ENCODE peak calls at places on chromosomes 16 and 17, in six cellular contexts. N is A549, F is endothelial cell of umbilical vein, R is HepG2, Z is K562, E is GM12878. O is an unnamed sample.

GRCh38 chr17:37701424-37702020 is 43.3 kb downstream of the HNF1B start:
- DNase-seq in N (peak; percentile 50), F (peak; percentile 27), R (no peak), Z (peak; percentile 56), E (peak; percentile 16), O (peak; percentile 55)

GRCh38 chr17:57032343-57032742 is 52.7 kb upstream of the AKAP1 start:
- DNase-seq in N (no peak), F (no peak), R (no peak), Z (no peak), E (no peak), O (no peak)

GRCh38 chr17:71921726-71922320 is 199.0 kb upstream of the SOX9 start:
- DNase-seq in N (no peak), F (no peak), R (no peak), Z (no peak), E (peak; percentile 21), O (no peak)

GRCh38 chr17:42313773-42314566 is 25.7 kb downstream of the STAT5A start:
- DNase-seq in N (no peak), F (no peak), R (no peak), Z (peak; percentile 34), E (no peak), O (peak; percentile 30)

GRCh38 chr16:24045641-24046040 is 209.9 kb downstream of the PRKCB start:
- DNase-seq in N (peak; percentile 22), F (no peak), R (no peak), Z (no peak), E (no peak), O (no peak)

GRCh38 chr16:79658301-79659001 is 57.9 kb upstream of the MAF start:
- DNase-seq in N (peak; percentile 46), F (no peak), R (peak; percentile 22), Z (no peak), E (no peak), O (peak; percentile 43)

GRCh38 chr17:35541434-35541833 is 4.0 kb upstream of the SLFN12L start:
- DNase-seq in N (no peak), F (no peak), R (no peak), Z (no peak), E (no peak), O (no peak)

GRCh38 chr17:1328437-1328836 is 49.0 kb downstream of the TRARG1 start:
- DNase-seq in N (no peak), F (no peak), R (no peak), Z (no peak), E (no peak), O (no peak)

GRCh38 chr17:34633351-34633750 is 54.0 kb downstream of the TMEM132E start:
- DNase-seq in N (no peak), F (no peak), R (no peak), Z (no peak), E (no peak), O (no peak)

DNA sequence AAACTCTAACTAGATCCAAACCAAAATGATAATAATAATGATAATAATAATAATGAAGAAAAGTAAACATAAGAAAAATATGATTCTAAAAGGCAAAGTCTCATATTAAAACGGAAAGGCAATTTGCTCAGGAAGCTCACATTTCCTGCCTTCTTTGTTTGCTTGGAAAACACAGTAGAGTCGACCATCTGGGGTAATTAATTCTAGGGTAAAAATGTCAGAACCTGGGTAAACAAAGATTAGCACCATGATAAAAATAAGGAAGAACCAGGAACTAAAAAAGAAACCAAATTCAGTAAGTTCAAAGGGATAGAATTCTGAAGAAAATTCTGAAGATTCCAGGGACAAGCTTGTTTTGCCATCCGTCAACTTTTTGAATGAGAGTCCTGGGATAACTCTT is 16.2 kb downstream of the KRABD2 start:
- DNase-seq in N (no peak), F (peak; percentile 94), R (no peak), Z (no peak), E (no peak), O (no peak)
- TF ChIP-seq MYC in N (no peak), F (no peak), R (no peak), Z (no peak), E (no peak), O (no peak)

DNA sequence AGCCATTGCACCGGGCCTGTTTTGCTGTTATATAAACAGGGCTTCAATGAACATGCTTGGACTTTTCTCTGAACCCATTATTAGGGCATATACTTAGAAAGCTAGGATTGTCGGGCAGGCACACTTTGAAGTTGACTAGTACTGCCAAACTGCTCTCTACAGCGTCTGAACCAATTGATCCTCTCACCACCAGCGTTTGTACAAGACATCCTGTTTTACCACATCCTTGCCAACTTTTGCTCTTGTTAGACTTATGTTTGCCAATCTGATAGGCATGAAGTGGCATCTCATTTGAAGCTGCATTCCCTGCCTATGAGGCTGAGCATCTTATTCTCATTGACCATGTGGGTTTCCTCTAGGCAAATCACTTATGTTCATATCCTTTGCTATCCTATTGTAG is 7.4 kb upstream of the PPP1R9B start:
- DNase-seq in N (no peak), F (no peak), R (no peak), Z (no peak), E (no peak), O (no peak)
- TF ChIP-seq MAX in N (no peak), F (no peak), R (no peak), Z (no peak), E (no peak), O (no peak)

GRCh38 chr17:81849457-81849856 is 10.9 kb downstream of the P4HB start:
- DNase-seq in N (no peak), F (no peak), R (no peak), Z (no peak), E (no peak), O (no peak)

GRCh38 chr17:81845361-81845760 is 10.5 kb upstream of the PPP1R27 start:
- DNase-seq in N (no peak), F (no peak), R (no peak), Z (no peak), E (no peak), O (no peak)

GRCh38 chr17:81844887-81845286 is 10.0 kb upstream of the PPP1R27 start:
- DNase-seq in N (no peak), F (no peak), R (no peak), Z (no peak), E (no peak), O (no peak)

GRCh38 chr17:81845881-81846742 is 11.3 kb upstream of the PPP1R27 start:
- DNase-seq in N (no peak), F (no peak), R (no peak), Z (no peak), E (no peak), O (no peak)

DNA sequence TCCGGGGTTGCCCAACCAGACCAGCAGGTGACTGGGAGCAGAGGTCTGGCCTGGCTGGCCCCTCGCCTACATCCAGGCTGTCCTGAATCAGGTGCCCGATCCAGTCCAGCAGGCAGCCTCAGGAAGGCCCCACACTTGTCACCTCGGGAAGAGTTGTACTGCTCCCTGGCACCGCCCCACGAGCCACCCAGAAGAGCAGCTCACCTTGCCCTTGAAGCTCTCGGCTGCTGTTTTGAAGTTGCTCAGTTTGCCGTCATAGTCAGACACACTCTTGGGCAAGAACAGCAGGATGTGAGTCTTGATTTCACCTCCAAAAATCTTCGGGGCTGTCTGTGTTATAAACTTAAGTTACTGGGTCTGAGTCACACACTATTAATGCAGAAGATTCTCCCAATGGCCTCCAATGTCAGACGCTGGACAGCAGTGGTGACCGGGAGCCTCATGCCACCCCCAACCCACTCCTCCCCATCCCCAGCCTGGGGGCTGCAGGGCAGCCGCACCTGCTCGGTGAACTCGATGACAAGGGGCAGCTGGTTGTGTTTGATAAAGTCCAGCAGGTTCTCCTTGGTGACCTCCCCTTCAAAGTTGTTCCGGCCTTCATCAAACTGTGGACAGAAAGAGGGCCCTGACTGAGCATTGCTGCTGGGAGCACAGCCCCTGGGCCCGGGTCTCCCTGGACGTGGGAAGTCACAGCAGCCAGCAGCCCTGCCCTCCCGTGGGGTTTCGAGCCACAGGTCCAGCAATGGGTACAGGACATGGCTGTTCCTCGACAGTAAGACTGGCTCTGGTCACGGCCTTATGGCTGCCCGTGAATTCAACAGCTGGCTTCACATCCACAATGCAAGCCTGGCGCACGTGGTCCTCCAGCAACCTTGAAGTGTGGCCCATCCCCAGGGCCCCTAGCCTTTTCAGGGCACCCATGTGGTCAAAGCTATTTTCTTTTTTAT is 12.2 kb upstream of the PPP1R27 start:
- DNase-seq in N (no peak), F (no peak), R (no peak), Z (no peak), E (no peak), O (no peak)
- TF ChIP-seq POLR2A in N (no peak), F (no peak), R (peak; percentile 18), Z (peak; percentile 42), E (peak; percentile 58), O (no peak)

GRCh38 chr17:69579961-69580677 is 165.6 kb downstream of the MAP2K6 start:
- DNase-seq in N (no peak), F (no peak), R (no peak), Z (no peak), E (no peak), O (no peak)

GRCh38 chr17:69581061-69581955 is 166.8 kb downstream of the MAP2K6 start:
- DNase-seq in N (no peak), F (peak; percentile 83), R (no peak), Z (no peak), E (peak; percentile 39), O (no peak)

GRCh38 chr17:69577098-69577497 is 162.6 kb downstream of the MAP2K6 start:
- DNase-seq in N (no peak), F (no peak), R (no peak), Z (no peak), E (no peak), O (no peak)

GRCh38 chr17:69575346-69575761 is 160.9 kb downstream of the MAP2K6 start:
- DNase-seq in N (peak; percentile 27), F (peak; percentile 82), R (no peak), Z (no peak), E (no peak), O (no peak)

GRCh38 chr17:69578385-69578936 is 164.0 kb downstream of the MAP2K6 start:
- DNase-seq in N (no peak), F (no peak), R (no peak), Z (no peak), E (no peak), O (no peak)
- TF ChIP-seq MYC in N (no peak), F (no peak), R (no peak), Z (no peak), E (no peak), O (no peak)

GRCh38 chr17:78349831-78350631 is 9.8 kb downstream of the SOCS3 start:
- DNase-seq in N (no peak), F (no peak), R (no peak), Z (no peak), E (no peak), O (no peak)
- TF ChIP-seq MAX in N (no peak), F (no peak), R (no peak), Z (no peak), E (no peak), O (no peak)

GRCh38 chr16:56729736-56730662 is at the start of gene NUP93:
- DNase-seq in N (peak; percentile 92), F (peak; percentile 92), R (peak; percentile 92), Z (peak; percentile 96), E (peak; percentile 47), O (peak; percentile 97)
- TF ChIP-seq POLR2A in N (peak; percentile 86), F (peak; percentile 77), R (peak; percentile 90), Z (peak; percentile 94), E (peak; percentile 93), O (peak; percentile 83)